ENCODE peak calls at places on chromosomes 1 and 21, in nine cellular contexts. Q is cardiac muscle cell; U is activated CD8-positive, alpha-beta memory T cell treated with anti-CD3 and anti-CD28 coated beads for 4 hours; S is globus pallidus; P is cardiac fibroblast; R is RPMI8226; K is effector memory CD8-positive, alpha-beta T cell; T is GM04503; X is ELR. J is an unnamed sample.

GRCh38 chr1:187878883-187879282 is 1050.1 kb downstream of the PLA2G4A start:
- DNase-seq in U (no peak), K (no peak), X (no peak), P (no peak), R (no peak), T (no peak), Q (no peak), S (no peak), J (no peak)

GRCh38 chr1:172661107-172661506 is 2.2 kb downstream of the FASLG start:
- DNase-seq in P (no peak), R (no peak), S (no peak), U (no peak), K (no peak), T (no peak), Q (no peak), X (no peak), J (no peak)

GRCh38 chr1:150563340-150564038 is 14.3 kb downstream of the ADAMTSL4 start:
- DNase-seq in T (no peak), U (no peak), P (peak), S (no peak), X (peak), K (peak), Q (no peak), R (peak), J (peak)

GRCh38 chr1:175757381-175758015 is 14.1 kb upstream of the TNR start:
- DNase-seq in P (peak), K (peak), R (peak), X (peak), Q (peak), U (no peak), T (no peak), S (no peak), J (peak)

GRCh38 chr1:108200627-108201106 is 524 bp upstream of the SLC25A24 start:
- DNase-seq in T (peak), P (peak), Q (peak), R (peak), S (peak), K (peak), U (peak), X (peak), J (peak)

GRCh38 chr1:156448134-156448967 is 52.2 kb downstream of the MEF2D start:
- DNase-seq in K (no peak), X (no peak), R (no peak), U (no peak), P (no peak), T (no peak), Q (no peak), S (no peak), J (no peak)

GRCh38 chr1:230752407-230752806 is 5.2 kb downstream of the CAPN9 start:
- DNase-seq in K (no peak), U (no peak), S (peak), R (no peak), P (no peak), X (no peak), Q (no peak), T (no peak), J (no peak)

GRCh38 chr1:212234431-212235298 is 50.5 kb upstream of the PPP2R5A start:
- DNase-seq in X (peak), R (peak), U (no peak), Q (peak), K (no peak), P (peak), S (no peak), T (peak), J (peak)

GRCh38 chr1:240104662-240105061 is 13.0 kb downstream of the FMN2 start:
- DNase-seq in U (no peak), R (no peak), T (no peak), Q (no peak), X (peak), P (no peak), S (no peak), K (no peak), J (peak)

GRCh38 chr1:38817958-38818705 is 41.4 kb downstream of the RRAGC start:
- DNase-seq in K (peak), U (peak), X (peak), T (no peak), Q (peak), S (no peak), P (no peak), R (no peak), J (no peak)

GRCh38 chr1:1144122-1144842 is 28.4 kb upstream of the C1orf159 start:
- DNase-seq in P (no peak), T (no peak), R (peak), X (no peak), S (no peak), Q (no peak), K (no peak), U (no peak), J (no peak)

GRCh38 chr1:162285149-162285561 is 91.5 kb downstream of the SPATA46 start:
- DNase-seq in U (no peak), R (peak), T (no peak), Q (peak), K (no peak), X (no peak), P (no peak), S (no peak), J (no peak)

GRCh38 chr1:30707412-30708360 is 15.7 kb downstream of the MATN1 start:
- DNase-seq in P (peak), K (peak), X (peak), Q (peak), U (peak), R (peak), S (peak), T (no peak), J (peak)

GRCh38 chr1:19067187-19067911 is 110.9 kb upstream of the IFFO2 start:
- DNase-seq in R (no peak), X (no peak), T (no peak), U (no peak), Q (no peak), S (peak), P (no peak), K (no peak), J (peak)

GRCh38 chr1:176826265-176826664 is 338.2 kb downstream of the ASTN1 start:
- DNase-seq in R (no peak), Q (no peak), X (no peak), T (no peak), K (no peak), P (no peak), U (no peak), S (no peak), J (no peak)

GRCh38 chr1:176531036-176531435 is 68.1 kb downstream of the PAPPA2 start:
- DNase-seq in T (no peak), S (no peak), X (no peak), R (no peak), K (no peak), Q (no peak), P (no peak), U (no peak), J (no peak)

GRCh38 chr1:108117908-108118902 is 81.9 kb downstream of the SLC25A24 start:
- DNase-seq in R (peak), U (no peak), P (peak), Q (no peak), S (no peak), T (no peak), X (peak), K (no peak), J (peak)

GRCh38 chr1:94462606-94463005 is 44.4 kb downstream of the ABCD3 start:
- DNase-seq in X (no peak), P (no peak), S (no peak), T (no peak), R (no peak), U (no peak), Q (no peak), K (no peak), J (no peak)

GRCh38 chr1:207627496-207627895 is 17.4 kb upstream of the CR1L start:
- DNase-seq in K (no peak), X (no peak), T (no peak), P (no peak), S (no peak), Q (no peak), U (no peak), R (no peak), J (no peak)

GRCh38 chr1:79323240-79324025 is 316.9 kb upstream of the ADGRL4 start:
- DNase-seq in U (no peak), T (peak), K (no peak), Q (no peak), R (no peak), S (no peak), X (peak), P (peak), J (peak)

GRCh38 chr1:39196244-39197215 is 8.0 kb upstream of the MACF1 start:
- DNase-seq in K (peak), U (no peak), P (peak), X (peak), R (peak), T (no peak), S (no peak), Q (no peak), J (peak)

GRCh38 chr1:227793948-227794812 is 21.3 kb upstream of the PRSS38 start:
- DNase-seq in S (no peak), T (peak), X (peak), P (peak), U (no peak), K (no peak), R (no peak), Q (peak), J (peak)

GRCh38 chr1:12709696-12710095 is 6.2 kb upstream of the AADACL3 start:
- DNase-seq in P (peak), R (no peak), U (no peak), Q (no peak), X (no peak), T (no peak), K (no peak), S (no peak), J (peak)

GRCh38 chr1:170881268-170882265 is 53.8 kb upstream of the MROH9 start:
- DNase-seq in T (peak), S (peak), U (no peak), X (peak), P (peak), Q (peak), R (peak), K (no peak), J (peak)

GRCh38 chr1:117113199-117113598 is 8.3 kb downstream of the TRIM45 start:
- DNase-seq in Q (no peak), P (no peak), K (no peak), U (no peak), R (no peak), X (no peak), S (no peak), T (no peak), J (no peak)

GRCh38 chr1:198462365-198463025 is 78.0 kb downstream of the ATP6V1G3 start:
- DNase-seq in R (no peak), K (no peak), U (no peak), T (no peak), P (peak), S (no peak), X (peak), Q (no peak), J (peak)

GRCh38 chr1:6098303-6099215 is 52.9 kb downstream of the KCNAB2 start:
- DNase-seq in X (peak), T (peak), S (no peak), K (no peak), R (no peak), Q (no peak), P (peak), U (no peak), J (peak)

GRCh38 chr1:241423541-241424479 is 66.8 kb upstream of the RGS7 start:
- DNase-seq in U (no peak), T (no peak), R (peak), S (peak), Q (peak), X (peak), K (no peak), P (peak), J (peak)

GRCh38 chr1:12067900-12068821 is 5.1 kb downstream of the TNFRSF8 start:
- DNase-seq in K (peak), T (no peak), Q (peak), P (peak), U (no peak), R (no peak), S (no peak), X (peak), J (peak)

GRCh38 chr1:94806451-94806861 is 13.7 kb upstream of the SLC44A3 start:
- DNase-seq in R (no peak), S (no peak), K (no peak), Q (no peak), X (peak), P (peak), T (no peak), U (no peak), J (peak)

GRCh38 chr1:232319106-232319505 is 310.8 kb downstream of the SIPA1L2 start:
- DNase-seq in Q (peak), X (no peak), S (no peak), U (no peak), T (no peak), P (no peak), K (no peak), R (no peak), J (no peak)

GRCh38 chr1:172640146-172640545 is 18.8 kb upstream of the FASLG start:
- DNase-seq in U (no peak), Q (no peak), X (no peak), K (no peak), R (no peak), S (no peak), P (no peak), T (peak), J (peak)

GRCh38 chr1:111628153-111628552 is 8.6 kb downstream of the RAP1A start:
- DNase-seq in Q (no peak), K (no peak), R (no peak), X (peak), T (no peak), S (no peak), U (no peak), P (no peak), J (peak)

GRCh38 chr1:157878059-157878458 is 36.5 kb upstream of the CD5L start:
- DNase-seq in U (no peak), R (peak), Q (peak), P (peak), T (peak), K (no peak), S (peak), X (peak), J (peak)

GRCh38 chr1:221247050-221247449 is 367.8 kb downstream of the HLX start:
- DNase-seq in R (no peak), T (no peak), Q (no peak), U (no peak), S (no peak), K (no peak), P (no peak), X (no peak), J (no peak)

GRCh38 chr21:45357436-45358260 is 47.3 kb upstream of the COL18A1 start:
- DNase-seq in T (no peak), X (no peak), R (no peak), P (peak), Q (no peak), S (no peak), U (no peak), K (no peak), J (no peak)

GRCh38 chr1:209831615-209832014 is 3.8 kb downstream of the UTP25 start:
- DNase-seq in S (no peak), U (no peak), T (no peak), K (no peak), P (peak), X (peak), Q (no peak), R (no peak), J (peak)

GRCh38 chr21:21010228-21010627 is 12.0 kb downstream of the NCAM2 start:
- DNase-seq in P (no peak), T (no peak), Q (no peak), S (no peak), R (no peak), X (no peak), U (no peak), K (no peak), J (no peak)